ENCODE peak calls at places on chromosomes 11 and 22, in five cellular contexts. M is ovary; X is stomach; F is CD8-positive, alpha-beta T cell; C is right atrium auricular region. U is an unnamed sample.
A peak's percentile ranks its signal among the peaks of the same experiment; 100 is the strongest.

GRCh38 chr22:36197065-36197440 is 4.6 kb downstream of the APOL4 start:
- DNase-seq in C (peak; percentile 74), M (peak; percentile 88), X (no peak), F (no peak), U (peak; percentile 12)

GRCh38 chr11:2940166-2940929 is 11.1 kb upstream of the PHLDA2 start:
- DNase-seq in C (peak; percentile 62), F (peak; percentile 56), M (no peak), X (peak; percentile 70), U (peak; percentile 65)

GRCh38 chr11:88420165-88420781 is 82.7 kb upstream of the CTSC start:
- DNase-seq in C (peak; percentile 76), X (no peak), M (peak; percentile 22), F (no peak), U (no peak)

GRCh38 chr11:100930185-100930778 is 199.3 kb downstream of the PGR start:
- DNase-seq in X (no peak), F (no peak), M (no peak), C (no peak), U (no peak)

GRCh38 chr11:65388731-65389130 is 2.3 kb downstream of the FRMD8 start:
- DNase-seq in X (no peak), C (no peak), F (no peak), M (no peak), U (no peak)

GRCh38 chr11:70034740-70035365 is 43.3 kb upstream of the ANO1 start:
- DNase-seq in C (peak; percentile 56), X (peak; percentile 15), M (no peak), F (no peak), U (peak; percentile 33)

GRCh38 chr11:117961896-117962295 is 24.3 kb upstream of the IL10RA start:
- DNase-seq in F (no peak), C (peak; percentile 44), M (no peak), X (no peak), U (no peak)

GRCh38 chr11:78284261-78284660 is 95.5 kb downstream of the USP35 start:
- DNase-seq in M (no peak), X (no peak), C (no peak), F (no peak), U (no peak)

GRCh38 chr11:79076526-79077115 is 364.2 kb downstream of the TENM4 start:
- DNase-seq in F (no peak), C (no peak), X (peak; percentile 50), M (no peak), U (peak; percentile 50)

GRCh38 chr22:45998638-45999378 is 21.8 kb upstream of the WNT7B start:
- DNase-seq in M (no peak), C (no peak), F (peak; percentile 9), X (no peak), U (no peak)

GRCh38 chr22:17970205-17970708 is 54.1 kb downstream of the MICAL3 start:
- DNase-seq in M (no peak), X (no peak), C (no peak), F (no peak), U (no peak)

GRCh38 chr11:70532728-70533127 is 134.4 kb downstream of the CTTN start:
- DNase-seq in X (no peak), M (no peak), C (no peak), F (no peak), U (no peak)

GRCh38 chr11:48052183-48053040 is 72.1 kb downstream of the PTPRJ start:
- DNase-seq in X (peak; percentile 90), F (no peak), M (no peak), C (no peak), U (peak; percentile 99)

GRCh38 chr11:118574636-118575035 is 2.4 kb downstream of the ARCN1 start:
- DNase-seq in X (no peak), M (no peak), F (no peak), C (no peak), U (no peak)

GRCh38 chr11:60790726-60791125 is 5.6 kb downstream of the MS4A10 start:
- DNase-seq in F (no peak), C (no peak), M (no peak), X (no peak), U (no peak)

GRCh38 chr22:25774575-25775026 is 32.6 kb downstream of the MYO18B start:
- DNase-seq in F (no peak), M (no peak), X (no peak), C (no peak), U (no peak)

GRCh38 chr11:1333091-1333772 is 23.8 kb upstream of the TOLLIP start:
- DNase-seq in F (no peak), X (no peak), M (peak; percentile 5), C (no peak), U (no peak)

GRCh38 chr11:33721291-33721840 is 14.9 kb downstream of the CD59 start:
- DNase-seq in X (no peak), F (no peak), C (no peak), M (no peak), U (no peak)

GRCh38 chr11:124676386-124676785 is 2.7 kb downstream of the SPA17 start:
- DNase-seq in M (no peak), C (no peak), F (no peak), X (no peak), U (peak; percentile 38)

GRCh38 chr11:117143390-117143789 is 697 bp upstream of the PAFAH1B2 start:
- DNase-seq in F (peak; percentile 30), X (peak; percentile 64), M (peak; percentile 58), C (peak; percentile 64), U (peak; percentile 79)

GRCh38 chr11:13262096-13262495 is 15.5 kb upstream of the BMAL1 start:
- DNase-seq in F (no peak), X (no peak), C (no peak), M (no peak), U (no peak)

GRCh38 chr11:4202749-4203148 is 108.2 kb downstream of the RRM1 start:
- DNase-seq in M (no peak), C (peak; percentile 52), X (no peak), F (no peak), U (no peak)

GRCh38 chr11:112016088-112016764 is 9.0 kb upstream of the DLAT start:
- DNase-seq in M (no peak), X (no peak), F (no peak), C (no peak), U (no peak)

GRCh38 chr22:48851933-48852549 is 975.6 kb downstream of the BRD1 start:
- DNase-seq in M (no peak), C (no peak), F (no peak), X (no peak), U (no peak)

GRCh38 chr22:21680830-21681565 is 15.2 kb downstream of the PPIL2 start:
- DNase-seq in C (no peak), F (no peak), M (no peak), X (no peak), U (no peak)

GRCh38 chr22:21679383-21679782 is 13.6 kb downstream of the PPIL2 start:
- DNase-seq in M (no peak), F (no peak), C (no peak), X (no peak), U (no peak)

GRCh38 chr22:21683401-21683811 is 17.6 kb downstream of the PPIL2 start:
- DNase-seq in X (no peak), M (no peak), F (no peak), C (no peak), U (no peak)

GRCh38 chr22:21682385-21683175 is 16.8 kb downstream of the PPIL2 start:
- DNase-seq in F (no peak), C (no peak), M (no peak), X (no peak), U (peak; percentile 47)

GRCh38 chr22:21681566-21682370 is 16.0 kb downstream of the PPIL2 start:
- DNase-seq in C (no peak), M (no peak), F (no peak), X (no peak), U (peak; percentile 80)
- H3K27ac ChIP-seq in C (no peak overlapping the region), M (no peak overlapping the region), F (no peak overlapping the region), X (no peak overlapping the region), U (peak overlapping the region; percentile 27)

GRCh38 chr22:40395607-40396006 is 25.2 kb downstream of the SGSM3 start:
- DNase-seq in M (no peak), C (no peak), X (no peak), F (no peak), U (no peak)

GRCh38 chr22:40397436-40397835 is 27.0 kb downstream of the SGSM3 start:
- DNase-seq in F (no peak), X (no peak), C (no peak), M (no peak), U (no peak)

GRCh38 chr22:40396882-40397281 is 26.5 kb downstream of the SGSM3 start:
- DNase-seq in X (peak; percentile 91), F (no peak), C (no peak), M (peak; percentile 25), U (peak; percentile 96)

GRCh38 chr22:40392618-40393017 is 22.2 kb downstream of the SGSM3 start:
- DNase-seq in X (no peak), M (no peak), C (no peak), F (no peak), U (no peak)

GRCh38 chr22:40394607-40395006 is 24.2 kb downstream of the SGSM3 start:
- DNase-seq in M (no peak), C (no peak), F (no peak), X (no peak), U (no peak)
- H3K4me1 ChIP-seq in M (no peaks in the 10 kb centered on the region), C (no peaks in the 10 kb centered on the region), F (peaks cover 39% of the 10 kb centered on the region), X (peaks cover 89% of the 10 kb centered on the region), U (peaks cover 57% of the 10 kb centered on the region)

DNA sequence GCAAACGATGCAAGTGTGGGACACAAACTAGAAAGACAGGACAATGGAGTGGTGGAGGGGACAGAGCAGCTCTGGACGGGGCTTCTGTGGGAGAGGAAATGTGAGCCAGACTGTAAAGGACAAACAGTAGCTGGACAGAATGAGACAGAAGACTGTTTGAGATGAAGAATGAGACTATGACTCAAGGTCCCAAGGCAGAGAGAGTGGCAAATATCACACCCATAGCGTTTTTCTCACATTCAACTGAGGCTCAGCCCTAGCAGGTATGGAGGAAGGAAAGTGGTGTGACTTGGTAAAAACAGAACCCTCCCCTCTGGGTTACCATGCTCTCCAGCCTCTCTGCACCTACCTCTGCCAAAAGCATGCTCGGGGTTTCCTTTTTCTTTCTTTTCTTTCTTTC is 96.5 kb downstream of the RPL27A start:
- DNase-seq in X (peak; percentile 4), C (no peak), M (no peak), F (no peak), U (no peak)
- H3K27ac ChIP-seq in X (peak overlapping the region; percentile 86), C (peak overlapping the region; percentile 88), M (no peak overlapping the region), F (no peak overlapping the region), U (peak overlapping the region; percentile 67)

DNA sequence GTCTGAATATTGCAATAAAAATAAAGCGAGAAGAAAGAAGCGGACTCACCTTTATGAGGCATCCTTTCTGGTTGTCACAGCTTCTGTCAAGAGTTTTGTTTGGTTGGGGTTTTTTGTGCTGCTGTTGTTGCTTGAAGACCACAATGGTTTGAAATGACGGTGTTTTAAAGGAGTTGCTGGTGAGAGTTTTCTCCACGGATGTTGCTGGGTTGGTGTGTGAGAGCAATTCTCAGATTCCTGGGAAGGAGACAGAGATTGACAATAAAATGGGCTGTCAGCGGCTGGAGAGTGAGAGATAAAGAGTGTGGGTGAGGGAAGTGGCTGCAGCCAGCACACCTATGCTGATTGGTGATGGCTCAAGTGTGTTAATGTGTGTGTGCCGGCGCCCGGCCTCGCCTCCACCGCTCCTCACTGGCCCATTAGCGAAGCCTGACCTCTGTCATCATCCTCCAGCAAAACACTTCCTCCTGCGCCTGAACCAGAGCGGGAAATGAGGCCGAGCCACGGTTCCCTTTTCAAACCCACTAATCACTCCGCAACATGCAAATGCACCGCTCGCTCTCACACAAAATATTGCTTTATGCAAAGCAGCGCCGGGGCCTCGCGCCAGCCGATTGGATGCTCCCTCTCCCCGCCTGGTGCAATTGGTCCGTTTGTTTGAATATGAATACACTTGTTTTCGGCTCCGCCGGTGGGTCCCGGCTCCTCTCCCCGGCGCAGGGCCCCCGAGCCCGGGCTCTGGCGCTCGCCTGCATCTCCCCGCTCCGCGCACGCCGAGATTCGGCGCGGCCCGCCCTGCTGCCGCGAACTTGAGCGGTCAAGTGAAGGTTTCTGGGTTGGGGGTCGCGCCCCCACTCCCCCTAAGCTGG is at the start of gene PAX6:
- DNase-seq in F (peak; percentile 52), M (no peak), C (peak; percentile 60), X (no peak), U (no peak)
- H3K4me1 ChIP-seq in F (peaks cover 70% of the 10 kb centered on the region), M (peaks cover 15% of the 10 kb centered on the region), C (no peaks in the 10 kb centered on the region), X (peaks cover 72% of the 10 kb centered on the region), U (peaks cover 42% of the 10 kb centered on the region)

U was measured in thyroid gland.